ENCODE peak calls at places on chromosome 18, in six cellular contexts. K, V, C, T, S and P are unnamed samples.
A peak's percentile ranks its signal among the peaks of the same experiment; 100 is the strongest.

GRCh38 chr18:62828091-62828640 is 112.8 kb downstream of the PHLPP1 start:
- DNase-seq in K (no peak), V (no peak), C (no peak), T (no peak), S (no peak), P (no peak)

GRCh38 chr18:49812321-49813070 is 837 bp downstream of the ACAA2 start:
- DNase-seq in K (no peak), V (no peak), C (no peak), T (no peak), S (no peak), P (no peak)

GRCh38 chr18:46070683-46071614 is 1.1 kb downstream of the PSTPIP2 start:
- DNase-seq in K (no peak), V (no peak), C (no peak), T (no peak), S (no peak), P (no peak)

GRCh38 chr18:77765468-77765867 is 515.8 kb downstream of the GALR1 start:
- DNase-seq in K (no peak), V (no peak), C (no peak), T (no peak), S (peak; percentile 2), P (no peak)

GRCh38 chr18:79818036-79818435 is 20.3 kb downstream of the KCNG2 start:
- DNase-seq in K (no peak), V (no peak), C (no peak), T (no peak), S (peak; percentile 25), P (no peak)

GRCh38 chr18:52341617-52342381 is 1.8 kb downstream of the DCC start:
- DNase-seq in K (no peak), V (no peak), C (peak; percentile 58), T (no peak), S (no peak), P (peak; percentile 7)

GRCh38 chr18:34977787-34978532 is 63.3 kb upstream of the MAPRE2 start:
- DNase-seq in K (no peak), V (peak; percentile 42), C (peak; percentile 57), T (peak; percentile 19), S (peak; percentile 31), P (peak; percentile 15)

GRCh38 chr18:30034818-30035217 is 1007.7 kb downstream of the DSC3 start:
- DNase-seq in K (no peak), V (no peak), C (no peak), T (no peak), S (no peak), P (no peak)

GRCh38 chr18:12640881-12641200 is 17.1 kb downstream of the SPIRE1 start:
- DNase-seq in K (no peak), V (no peak), C (no peak), T (no peak), S (no peak), P (no peak)

GRCh38 chr18:24894880-24895279 is 434.4 kb downstream of the HRH4 start:
- DNase-seq in K (no peak), V (no peak), C (no peak), T (no peak), S (no peak), P (no peak)

GRCh38 chr18:4839639-4840038 is 357.4 kb downstream of the AKAIN1 start:
- DNase-seq in K (no peak), V (no peak), C (no peak), T (no peak), S (no peak), P (no peak)

GRCh38 chr18:41809652-41810051 is 145.4 kb upstream of the PIK3C3 start:
- DNase-seq in K (no peak), V (no peak), C (no peak), T (no peak), S (no peak), P (no peak)

GRCh38 chr18:49725809-49726514 is 87.4 kb downstream of the ACAA2 start:
- DNase-seq in K (peak; percentile 69), V (peak; percentile 66), C (peak; percentile 92), T (peak; percentile 55), S (peak; percentile 99), P (no peak)

GRCh38 chr18:11392292-11392691 is 217.1 kb upstream of the SLC35G4 start:
- DNase-seq in K (no peak), V (no peak), C (peak; percentile 66), T (no peak), S (no peak), P (no peak)

GRCh38 chr18:29034113-29034856 is 857.4 kb upstream of the CDH2 start:
- DNase-seq in K (no peak), V (no peak), C (no peak), T (no peak), S (no peak), P (no peak)

GRCh38 chr18:48541026-48541746 is 2.4 kb downstream of the CTIF start:
- DNase-seq in K (peak; percentile 73), V (peak; percentile 76), C (peak; percentile 66), T (peak; percentile 73), S (peak; percentile 61), P (peak; percentile 69)
- H3K27ac ChIP-seq in K (peak overlapping the region; percentile 87), V (peak overlapping the region; percentile 95), C (no peak overlapping the region), T (peak overlapping the region; percentile 97), S (peak overlapping the region; percentile 72), P (peak overlapping the region; percentile 80)

GRCh38 chr18:59848002-59848401 is 51.8 kb upstream of the PMAIP1 start:
- DNase-seq in K (no peak), V (no peak), C (no peak), T (no peak), S (no peak), P (no peak)

GRCh38 chr18:59852548-59852947 is 47.2 kb upstream of the PMAIP1 start:
- DNase-seq in K (no peak), V (no peak), C (no peak), T (no peak), S (no peak), P (no peak)

GRCh38 chr18:59851784-59852399 is 47.9 kb upstream of the PMAIP1 start:
- DNase-seq in K (peak; percentile 17), V (no peak), C (no peak), T (no peak), S (no peak), P (no peak)

GRCh38 chr18:59842947-59843346 is 56.8 kb upstream of the PMAIP1 start:
- DNase-seq in K (no peak), V (no peak), C (no peak), T (no peak), S (no peak), P (no peak)

GRCh38 chr18:59846814-59847490 is 52.8 kb upstream of the PMAIP1 start:
- DNase-seq in K (no peak), V (no peak), C (peak; percentile 47), T (no peak), S (peak; percentile 36), P (no peak)
- H3K27ac ChIP-seq in K (no peak overlapping the region), V (no peak overlapping the region), C (no peak overlapping the region), T (no peak overlapping the region), S (no peak overlapping the region), P (no peak overlapping the region)

GRCh38 chr18:58287626-58288289 is 243.7 kb downstream of the NEDD4L start:
- DNase-seq in K (no peak), V (no peak), C (no peak), T (no peak), S (no peak), P (no peak)

GRCh38 chr18:58288922-58289797 is 245.1 kb downstream of the NEDD4L start:
- DNase-seq in K (no peak), V (no peak), C (no peak), T (no peak), S (peak; percentile 56), P (no peak)

GRCh38 chr18:58285731-58286130 is 241.7 kb downstream of the NEDD4L start:
- DNase-seq in K (no peak), V (no peak), C (no peak), T (no peak), S (no peak), P (no peak)

GRCh38 chr18:58286793-58287625 is 243.0 kb downstream of the NEDD4L start:
- DNase-seq in K (no peak), V (no peak), C (no peak), T (no peak), S (no peak), P (no peak)

DNA sequence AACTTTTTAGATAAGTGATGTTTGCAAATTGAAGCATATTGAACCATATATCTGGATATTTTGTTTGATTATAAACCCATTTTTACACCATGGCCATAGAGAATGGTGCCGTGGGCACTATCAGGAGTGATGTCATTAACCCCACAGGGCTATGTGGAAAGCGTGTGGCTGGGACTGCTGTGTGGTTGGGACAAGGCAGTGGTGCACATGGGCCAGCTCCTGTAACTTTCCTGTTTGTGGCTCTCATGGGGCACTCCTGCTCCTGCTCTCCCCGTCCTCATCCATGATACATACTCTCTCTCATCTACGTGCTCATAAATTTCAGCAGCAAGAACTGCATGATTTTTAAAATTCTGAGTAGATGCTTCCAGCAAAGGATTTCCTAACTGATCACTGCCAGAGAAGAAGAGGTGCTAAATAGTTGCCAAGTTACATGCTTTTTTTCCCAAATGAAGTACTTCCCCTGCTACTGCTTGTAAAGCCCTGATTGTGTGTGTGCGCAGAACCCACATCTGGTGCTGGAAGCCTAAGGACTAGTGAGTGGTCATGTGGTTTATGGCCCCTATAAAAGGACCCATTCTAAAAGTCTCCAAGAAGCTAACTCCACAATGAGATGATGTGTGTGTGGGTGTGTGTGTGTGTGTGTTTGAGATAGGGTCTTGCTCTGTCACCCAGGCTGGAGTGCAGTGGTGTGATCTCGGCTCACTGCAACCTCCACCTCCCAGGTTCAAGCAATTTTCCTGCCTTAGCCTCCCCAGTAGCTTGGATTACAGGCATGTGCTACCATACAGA is 240.9 kb downstream of the NEDD4L start:
- DNase-seq in K (no peak), V (no peak), C (no peak), T (no peak), S (no peak), P (no peak)
- H3K27ac ChIP-seq in K (no peak overlapping the region), V (no peak overlapping the region), C (no peak overlapping the region), T (no peak overlapping the region), S (no peak overlapping the region), P (no peak overlapping the region)

GRCh38 chr18:74451148-74451547 is 6.0 kb downstream of the DIPK1C start:
- DNase-seq in K (no peak), V (no peak), C (no peak), T (no peak), S (no peak), P (no peak)
- H3K27ac ChIP-seq in K (no peak overlapping the region), V (no peak overlapping the region), C (no peak overlapping the region), T (peak overlapping the region; percentile 63), S (no peak overlapping the region), P (peak overlapping the region; percentile 9)

GRCh38 chr18:23433360-23433759 is 19.7 kb upstream of the RIOK3 start:
- DNase-seq in K (no peak), V (no peak), C (no peak), T (peak; percentile 46), S (no peak), P (no peak)

GRCh38 chr18:23442958-23443357 is 10.1 kb upstream of the RIOK3 start:
- DNase-seq in K (no peak), V (no peak), C (no peak), T (no peak), S (no peak), P (no peak)

GRCh38 chr18:23438608-23439366 is 14.3 kb upstream of the RIOK3 start:
- DNase-seq in K (no peak), V (no peak), C (no peak), T (no peak), S (no peak), P (no peak)

GRCh38 chr18:23437357-23438045 is 15.6 kb upstream of the RIOK3 start:
- DNase-seq in K (peak; percentile 81), V (peak; percentile 76), C (peak; percentile 84), T (peak; percentile 82), S (peak; percentile 70), P (peak; percentile 12)

DNA sequence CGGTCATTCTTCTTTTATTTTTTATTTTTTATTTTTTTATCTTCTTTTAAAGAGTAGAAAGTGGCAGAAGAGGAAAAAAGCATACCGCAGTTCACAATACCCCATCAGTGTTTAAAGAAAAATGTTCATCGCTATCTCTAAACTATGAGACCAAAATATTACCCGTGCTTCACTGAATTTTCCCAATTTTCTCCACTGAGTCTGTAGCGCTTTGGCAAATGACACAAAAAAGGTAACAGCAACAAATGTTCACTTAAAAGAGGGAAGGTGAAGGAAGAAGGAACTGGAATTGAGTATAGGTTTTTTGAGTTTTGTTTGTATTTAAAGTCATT is 15.1 kb upstream of the RIOK3 start:
- DNase-seq in K (no peak), V (no peak), C (no peak), T (no peak), S (no peak), P (no peak)
- H3K27ac ChIP-seq in K (peak overlapping the region; percentile 71), V (peak overlapping the region; percentile 41), C (no peak overlapping the region), T (peak overlapping the region; percentile 19), S (peak overlapping the region; percentile 81), P (no peak overlapping the region)